ENCODE peak calls at places on chromosome 2, in four cellular contexts. Y, P, X and T are unnamed samples.
A peak's percentile ranks its signal among the peaks of the same experiment; 100 is the strongest.

GRCh38 chr2:99698896-99699295 is 209.1 kb upstream of the REV1 start:
- DNase-seq in P (no peak), Y (no peak), X (no peak), T (no peak)

GRCh38 chr2:173903611-173904394 is 61.4 kb downstream of the SP3 start:
- DNase-seq in X (no peak), P (no peak), Y (no peak), T (no peak)

GRCh38 chr2:76563730-76564129 is 853.0 kb upstream of the GCFC2 start:
- DNase-seq in X (no peak), P (no peak), Y (no peak), T (no peak)

GRCh38 chr2:3466482-3466863 is 52.9 kb downstream of the ADI1 start:
- DNase-seq in P (no peak), Y (no peak), X (no peak), T (no peak)

GRCh38 chr2:143975216-143975615 is 544.7 kb downstream of the ZEB2 start:
- DNase-seq in X (no peak), Y (no peak), P (no peak), T (no peak)

GRCh38 chr2:119223521-119224390 is at the start of gene STEAP3:
- DNase-seq in P (peak; percentile 26), X (peak; percentile 87), Y (peak; percentile 91), T (no peak)

GRCh38 chr2:233793465-233794127 is 15.5 kb downstream of the MROH2A start:
- DNase-seq in Y (no peak), X (no peak), P (no peak), T (no peak)

GRCh38 chr2:26712486-26713465 is 20.3 kb downstream of the KCNK3 start:
- DNase-seq in X (no peak), P (no peak), Y (no peak), T (peak; percentile 79)

GRCh38 chr2:112958428-112959108 is 19.2 kb upstream of the IL36G start:
- DNase-seq in X (peak; percentile 21), Y (peak; percentile 58), P (no peak), T (peak; percentile 12)

GRCh38 chr2:7773362-7773973 is 856.3 kb downstream of the RNF144A start:
- DNase-seq in P (no peak), X (no peak), Y (no peak), T (no peak)

GRCh38 chr2:57126410-57126809 is 920.2 kb upstream of the VRK2 start:
- DNase-seq in Y (peak; percentile 7), P (no peak), X (no peak), T (no peak)

GRCh38 chr2:205692095-205692494 is 9.8 kb downstream of the NRP2 start:
- DNase-seq in P (no peak), X (no peak), Y (no peak), T (no peak)

GRCh38 chr2:21501344-21502027 is 377.7 kb downstream of the TDRD15 start:
- DNase-seq in Y (no peak), X (no peak), P (no peak), T (no peak)

GRCh38 chr2:55119711-55120487 is 69.6 kb upstream of the RTN4 start:
- DNase-seq in X (no peak), P (no peak), Y (no peak), T (peak; percentile 32)

GRCh38 chr2:26558271-26559043 is 80.5 kb upstream of the OTOF start:
- DNase-seq in Y (peak; percentile 82), P (no peak), X (no peak), T (no peak)

GRCh38 chr2:47177042-47177565 is 22.0 kb upstream of the STPG4 start:
- DNase-seq in P (no peak), Y (no peak), X (no peak), T (no peak)

GRCh38 chr2:232781765-232782164 is 5.4 kb upstream of the KCNJ13 start:
- DNase-seq in X (no peak), P (no peak), Y (no peak), T (no peak)

GRCh38 chr2:179412116-179412515 is 147.5 kb upstream of the SESTD1 start:
- DNase-seq in Y (no peak), P (no peak), X (no peak), T (no peak)

GRCh38 chr2:102505290-102505689 is 32.3 kb downstream of the SLC9A4 start:
- DNase-seq in Y (no peak), P (no peak), X (no peak), T (no peak)

GRCh38 chr2:232779465-232779864 is 3.1 kb upstream of the KCNJ13 start:
- DNase-seq in Y (no peak), X (no peak), P (no peak), T (no peak)

GRCh38 chr2:27003857-27004256 is 28.9 kb upstream of the TMEM214 start:
- DNase-seq in P (no peak), X (no peak), Y (no peak), T (no peak)

GRCh38 chr2:176107731-176108181 is 676 bp downstream of the HOXD11 start:
- DNase-seq in P (no peak), Y (peak; percentile 66), X (no peak), T (no peak)

GRCh38 chr2:10425656-10426055 is 22.5 kb downstream of the ODC1 start:
- DNase-seq in P (no peak), X (no peak), Y (no peak), T (no peak)

GRCh38 chr2:172333206-172333605 is 94.2 kb upstream of the ITGA6 start:
- DNase-seq in X (no peak), Y (no peak), P (no peak), T (no peak)

GRCh38 chr2:172333626-172334330 is 93.6 kb upstream of the ITGA6 start:
- DNase-seq in P (no peak), X (no peak), Y (no peak), T (no peak)

GRCh38 chr2:172336681-172337080 is 90.7 kb upstream of the ITGA6 start:
- DNase-seq in X (no peak), P (no peak), Y (no peak), T (no peak)

GRCh38 chr2:172334988-172335387 is 92.4 kb upstream of the ITGA6 start:
- DNase-seq in P (no peak), X (no peak), Y (no peak), T (no peak)

DNA sequence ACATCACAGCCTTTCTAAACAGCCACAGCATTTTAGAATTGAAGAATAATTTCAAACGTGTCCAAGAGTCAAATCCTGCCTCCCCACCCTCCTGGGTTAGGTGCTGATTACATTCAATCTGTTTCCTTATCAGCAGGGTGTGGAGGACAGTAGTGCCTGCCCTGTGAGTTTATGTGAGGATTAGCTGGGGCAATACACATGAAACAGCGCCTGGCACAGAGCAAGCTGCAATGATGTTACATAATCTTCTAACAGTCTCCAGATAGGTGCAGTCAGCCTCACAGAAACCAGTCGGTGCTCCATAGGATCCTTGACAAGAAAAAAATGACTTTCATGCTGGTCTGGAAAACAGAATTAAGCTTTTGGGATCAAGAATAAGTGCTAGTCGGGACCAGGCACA is 91.7 kb upstream of the ITGA6 start:
- DNase-seq in P (no peak), Y (no peak), X (no peak), T (no peak)
- H3K27ac ChIP-seq in P (no peak overlapping the region), Y (no peak overlapping the region), X (peak overlapping the region; percentile 73), T (no peak overlapping the region)

DNA sequence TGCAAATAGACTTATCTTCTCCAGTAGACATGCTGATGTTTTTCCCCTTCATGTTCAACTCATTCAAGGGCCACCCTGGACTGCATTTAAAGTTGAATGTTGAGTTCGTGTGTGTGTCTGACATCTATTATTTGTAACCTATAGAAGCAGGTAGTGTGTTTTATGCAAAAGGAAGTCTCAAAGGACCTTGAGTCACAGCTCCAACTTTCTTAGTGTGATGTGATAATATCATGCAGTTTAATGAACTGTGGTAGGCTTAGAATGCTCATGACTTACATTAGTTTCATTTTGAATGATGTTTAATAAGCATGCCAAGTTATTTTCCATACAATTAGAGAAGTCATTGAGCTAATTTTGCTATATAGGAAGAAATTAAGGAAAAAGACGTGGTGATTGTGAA is 67.9 kb downstream of the CERS6 start:
- DNase-seq in X (no peak), P (no peak), Y (no peak), T (no peak)
- H3K27ac ChIP-seq in X (no peak overlapping the region), P (no peak overlapping the region), Y (no peak overlapping the region), T (no peak overlapping the region)

GRCh38 chr2:33153008-33153407 is 206.3 kb downstream of the LTBP1 start:
- DNase-seq in X (no peak), Y (no peak), P (no peak), T (no peak)
- H3K27ac ChIP-seq in X (no peak overlapping the region), Y (no peak overlapping the region), P (peak overlapping the region; percentile 53), T (no peak overlapping the region)

GRCh38 chr2:150609831-150610582 is 122.5 kb upstream of the RND3 start:
- DNase-seq in P (no peak), Y (no peak), X (no peak), T (no peak)
- H3K27ac ChIP-seq in P (no peak overlapping the region), Y (no peak overlapping the region), X (no peak overlapping the region), T (no peak overlapping the region)